ENCODE peak calls at places on chromosomes 7 and 10, in four cellular contexts. R is nephron progenitor cell, A is mammary epithelial cell, H is fibroblast of mammary gland. Y is an unnamed sample.

GRCh38 chr10:78343266-78343665 is 309.6 kb downstream of the RPS24 start:
- DNase-seq in R (no peak), A (no peak), H (no peak), Y (no peak)

GRCh38 chr7:155298834-155299538 is 1.3 kb downstream of the INSIG1 start:
- DNase-seq in R (peak), A (peak), H (peak), Y (peak)

GRCh38 chr10:28668363-28669226 is 8.7 kb upstream of the BAMBI start:
- DNase-seq in R (peak), A (peak), H (no peak), Y (no peak)

GRCh38 chr7:135389971-135390370 is 119.9 kb downstream of the CNOT4 start:
- DNase-seq in R (no peak), A (no peak), H (no peak), Y (no peak)

GRCh38 chr10:126538439-126539140 is 131.9 kb downstream of the C10orf90 start:
- DNase-seq in R (no peak), A (no peak), H (no peak), Y (no peak)

GRCh38 chr10:102413053-102413705 is 5.4 kb downstream of the PSD start:
- DNase-seq in R (peak), A (no peak), H (no peak), Y (no peak)

GRCh38 chr7:28613262-28613661 is 200.9 kb downstream of the CREB5 start:
- DNase-seq in R (no peak), A (peak), H (no peak), Y (no peak)

GRCh38 chr10:132592790-132593788 is 55.5 kb downstream of the INPP5A start:
- DNase-seq in R (no peak), A (no peak), H (no peak), Y (no peak)

GRCh38 chr7:49398730-49399129 is 374.7 kb upstream of the VWC2 start:
- DNase-seq in R (no peak), A (peak), H (peak), Y (no peak)

GRCh38 chr10:69810097-69810496 is 8.4 kb downstream of the COL13A1 start:
- DNase-seq in R (no peak), A (no peak), H (no peak), Y (no peak)

GRCh38 chr10:54484186-54484585 is 316.8 kb downstream of the PCDH15 start:
- DNase-seq in R (no peak), A (peak), H (no peak), Y (no peak)

GRCh38 chr10:124627851-124628675 is 116.1 kb downstream of the FAM53B start:
- DNase-seq in R (no peak), A (no peak), H (no peak), Y (no peak)

GRCh38 chr7:142927949-142928348 is 5.6 kb downstream of the TRPV5 start:
- DNase-seq in R (no peak), A (no peak), H (no peak), Y (no peak)

GRCh38 chr7:70694357-70694908 is 437.5 kb upstream of the GALNT17 start:
- DNase-seq in R (peak), A (peak), H (no peak), Y (no peak)

GRCh38 chr7:5428470-5429252 is 5.0 kb upstream of the TNRC18 start:
- DNase-seq in R (peak), A (peak), H (peak), Y (peak)

GRCh38 chr7:3733541-3734140 is 432.6 kb downstream of the SDK1 start:
- DNase-seq in R (no peak), A (no peak), H (no peak), Y (no peak)

GRCh38 chr10:31549936-31550335 is 230.9 kb downstream of the ZEB1 start:
- DNase-seq in R (no peak), A (peak), H (peak), Y (no peak)

GRCh38 chr10:110372656-110373055 is 67.9 kb upstream of the SMNDC1 start:
- DNase-seq in R (no peak), A (peak), H (peak), Y (no peak)

GRCh38 chr10:113273877-113274829 is 278.7 kb upstream of the HABP2 start:
- DNase-seq in R (no peak), A (no peak), H (peak), Y (no peak)

GRCh38 chr10:46552526-46553237 is 3.8 kb downstream of the GPRIN2 start:
- DNase-seq in R (peak), A (no peak), H (no peak), Y (no peak)

GRCh38 chr10:33217854-33218253 is 116.6 kb downstream of the NRP1 start:
- DNase-seq in R (no peak), A (peak), H (no peak), Y (no peak)

GRCh38 chr10:44457259-44457658 is 72.4 kb upstream of the CXCL12 start:
- DNase-seq in R (no peak), A (no peak), H (no peak), Y (no peak)
- TF ChIP-seq CTCF in R (no peak), A (no peak), H (peak), Y (peak)

GRCh38 chr10:74825033-74825370 is 1.4 kb upstream of the KAT6B start:
- DNase-seq in R (no peak), A (no peak), H (no peak), Y (no peak)
- TF ChIP-seq CTCF in R (no peak), A (no peak), H (no peak), Y (no peak)

GRCh38 chr7:24378871-24379608 is 95.0 kb downstream of the NPY start:
- DNase-seq in R (no peak), A (peak), H (peak), Y (peak)

GRCh38 chr7:24383055-24383454 is 99.1 kb downstream of the NPY start:
- DNase-seq in R (no peak), A (no peak), H (no peak), Y (no peak)

GRCh38 chr7:24384362-24385030 is 100.5 kb downstream of the NPY start:
- DNase-seq in R (no peak), A (no peak), H (no peak), Y (no peak)

GRCh38 chr7:24381919-24382505 is 98.0 kb downstream of the NPY start:
- DNase-seq in R (no peak), A (peak), H (peak), Y (peak)
- TF ChIP-seq CTCF in R (peak), A (peak), H (peak), Y (peak)

GRCh38 chr10:17454181-17454800 is at the start of gene ST8SIA6:
- DNase-seq in R (peak), A (peak), H (peak), Y (peak)
- TF ChIP-seq CTCF in R (no peak), A (no peak), H (no peak), Y (peak)

DNA sequence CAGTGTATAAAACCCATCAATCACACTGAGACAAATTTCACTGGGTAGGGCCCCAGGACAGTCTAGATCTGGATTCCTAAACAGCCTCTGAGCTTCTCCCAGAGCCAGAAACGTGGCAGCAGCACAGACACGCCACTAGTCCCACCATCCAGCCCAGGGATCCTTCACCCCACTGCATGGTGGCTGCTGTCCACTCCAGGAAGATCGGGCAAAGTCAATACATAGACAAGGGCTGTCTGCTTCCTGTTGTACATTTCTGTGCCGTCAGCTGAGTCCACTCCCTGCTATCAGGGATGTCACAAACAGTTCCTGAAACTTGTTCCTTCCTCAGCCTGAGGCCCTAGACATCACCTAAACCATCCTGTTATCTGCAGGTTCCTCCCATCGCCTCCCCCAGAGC is 150.9 kb downstream of the GFRA1 start:
- DNase-seq in R (no peak), A (no peak), H (no peak), Y (no peak)
- TF ChIP-seq CTCF in R (no peak), A (no peak), H (no peak), Y (no peak)

GRCh38 chr7:113918946-113919345 is at the start of gene PPP1R3A:
- DNase-seq in R (no peak), A (no peak), H (no peak), Y (no peak)
- TF ChIP-seq CTCF in R (no peak), A (no peak), H (no peak), Y (no peak)

GRCh38 chr7:101879565-101879964 is 62.1 kb downstream of the CUX1 start:
- DNase-seq in R (no peak), A (no peak), H (no peak), Y (no peak)

GRCh38 chr7:101885597-101885955 is 68.2 kb downstream of the CUX1 start:
- DNase-seq in R (no peak), A (no peak), H (no peak), Y (no peak)

GRCh38 chr7:101880536-101881443 is 63.4 kb downstream of the CUX1 start:
- DNase-seq in R (no peak), A (peak), H (peak), Y (peak)

GRCh38 chr7:101884671-101885596 is 67.5 kb downstream of the CUX1 start:
- DNase-seq in R (no peak), A (no peak), H (no peak), Y (no peak)

GRCh38 chr7:101882595-101883564 is 65.5 kb downstream of the CUX1 start:
- DNase-seq in R (peak), A (peak), H (peak), Y (peak)
- TF ChIP-seq CTCF in R (no peak), A (no peak), H (no peak), Y (peak)

GRCh38 chr7:132518102-132518838 is 58.0 kb downstream of the PLXNA4 start:
- DNase-seq in R (peak), A (no peak), H (peak), Y (no peak)
- TF ChIP-seq CTCF in R (peak), A (peak), H (peak), Y (peak)

Y was measured in HFFc6.